ENCODE peak calls at places on chromosomes 11 and 22, in eight cellular contexts. K is astrocyte of the spinal cord; R is neural progenitor cell; V is spleen; W is thoracic aorta; D is fibroblast of mammary gland; T is CD8-positive, alpha-beta T cell; B is A549. Q is an unnamed sample.

GRCh38 chr11:11261629-11262028 is 91.4 kb downstream of the CSNK2A3 start:
- DNase-seq in K (no peak), R (peak), V (no peak), W (no peak), D (no peak), T (no peak), B (no peak), Q (peak)

GRCh38 chr11:3231851-3232744 is at the start of gene MRGPRE:
- DNase-seq in K (no peak), R (no peak), V (peak), W (no peak), D (peak), T (no peak), B (no peak), Q (no peak)

GRCh38 chr11:68563454-68563853 is 102.9 kb downstream of the PPP6R3 start:
- DNase-seq in K (no peak), R (no peak), V (no peak), W (no peak), D (no peak), T (no peak), B (no peak), Q (no peak)

GRCh38 chr11:67332081-67332691 is 21.2 kb downstream of the POLD4 start:
- DNase-seq in K (no peak), R (no peak), V (no peak), W (no peak), D (no peak), T (no peak), B (no peak), Q (no peak)

GRCh38 chr22:31179345-31179744 is 19.4 kb downstream of the RNF185 start:
- DNase-seq in K (peak), R (no peak), V (no peak), W (no peak), D (peak), T (no peak), B (peak), Q (no peak)

GRCh38 chr22:38316340-38317236 is 645 bp downstream of the CSNK1E start:
- DNase-seq in K (peak), R (peak), V (peak), W (no peak), D (peak), T (peak), B (peak), Q (peak)

GRCh38 chr22:27146871-27147591 is 489.6 kb downstream of the MIAT start:
- DNase-seq in K (no peak), R (no peak), V (no peak), W (no peak), D (no peak), T (no peak), B (no peak), Q (no peak)

GRCh38 chr11:1574256-1575242 is 2.5 kb upstream of the DUSP8 start:
- DNase-seq in K (no peak), R (peak), V (peak), W (no peak), D (peak), T (peak), B (peak), Q (peak)

GRCh38 chr11:78727816-78728215 is 153.2 kb upstream of the NARS2 start:
- DNase-seq in K (no peak), R (no peak), V (no peak), W (no peak), D (no peak), T (no peak), B (no peak), Q (no peak)

GRCh38 chr11:10612217-10612862 is 43.9 kb upstream of the LYVE1 start:
- DNase-seq in K (no peak), R (no peak), V (no peak), W (no peak), D (no peak), T (no peak), B (no peak), Q (no peak)

GRCh38 chr11:46200537-46201281 is 76.8 kb upstream of the CREB3L1 start:
- DNase-seq in K (peak), R (no peak), V (no peak), W (no peak), D (peak), T (no peak), B (no peak), Q (no peak)

GRCh38 chr11:61022311-61023085 is 51.0 kb downstream of the CD6 start:
- DNase-seq in K (no peak), R (no peak), V (no peak), W (no peak), D (no peak), T (peak), B (no peak), Q (no peak)

GRCh38 chr22:35697142-35697541 is 20.5 kb upstream of the APOL5 start:
- DNase-seq in K (no peak), R (no peak), V (no peak), W (no peak), D (no peak), T (no peak), B (no peak), Q (no peak)

GRCh38 chr11:47511927-47512326 is 41.0 kb downstream of the CELF1 start:
- DNase-seq in K (no peak), R (no peak), V (no peak), W (no peak), D (no peak), T (no peak), B (no peak), Q (no peak)

GRCh38 chr22:28008056-28008455 is 89.0 kb upstream of the PITPNB start:
- DNase-seq in K (no peak), R (no peak), V (no peak), W (no peak), D (no peak), T (no peak), B (no peak), Q (no peak)

GRCh38 chr22:30325724-30326703 is 727 bp downstream of the TBC1D10A start:
- DNase-seq in K (no peak), R (peak), V (no peak), W (no peak), D (no peak), T (no peak), B (no peak), Q (peak)

GRCh38 chr11:1352696-1353382 is 36.9 kb upstream of the BRSK2 start:
- DNase-seq in K (no peak), R (no peak), V (peak), W (no peak), D (no peak), T (no peak), B (no peak), Q (peak)

GRCh38 chr11:31913985-31914384 is 102.9 kb upstream of the PAX6 start:
- DNase-seq in K (no peak), R (no peak), V (no peak), W (no peak), D (no peak), T (no peak), B (no peak), Q (peak)

GRCh38 chr22:20566420-20567260 is 59.2 kb downstream of the MED15 start:
- DNase-seq in K (peak), R (no peak), V (peak), W (no peak), D (peak), T (peak), B (peak), Q (no peak)

GRCh38 chr11:36228689-36229088 is 60.5 kb downstream of the COMMD9 start:
- DNase-seq in K (no peak), R (no peak), V (no peak), W (no peak), D (no peak), T (no peak), B (no peak), Q (no peak)

GRCh38 chr11:83571301-83571700 is 285.1 kb upstream of the CCDC90B start:
- DNase-seq in K (no peak), R (no peak), V (no peak), W (no peak), D (peak), T (no peak), B (no peak), Q (no peak)

GRCh38 chr11:109795234-109795633 is 298.0 kb upstream of the ZC3H12C start:
- DNase-seq in K (peak), R (no peak), V (no peak), W (no peak), D (peak), T (no peak), B (peak), Q (no peak)

GRCh38 chr22:41092847-41093371 is 517 bp downstream of the EP300 start:
- DNase-seq in K (peak), R (peak), V (peak), W (no peak), D (peak), T (peak), B (peak), Q (peak)

GRCh38 chr11:8292351-8292750 is 28.7 kb upstream of the LMO1 start:
- DNase-seq in K (no peak), R (peak), V (peak), W (no peak), D (no peak), T (no peak), B (no peak), Q (no peak)

GRCh38 chr22:17199131-17199731 is 20.0 kb downstream of the ADA2 start:
- DNase-seq in K (peak), R (peak), V (no peak), W (no peak), D (peak), T (no peak), B (no peak), Q (no peak)

GRCh38 chr22:18024276-18024939 is at the start of gene MICAL3:
- DNase-seq in K (peak), R (peak), V (peak), W (no peak), D (peak), T (peak), B (peak), Q (peak)

GRCh38 chr11:2213384-2213842 is 41.8 kb upstream of the TH start:
- DNase-seq in K (no peak), R (peak), V (peak), W (no peak), D (no peak), T (peak), B (no peak), Q (no peak)

GRCh38 chr11:28146123-28146751 is 38.0 kb downstream of the METTL15 start:
- DNase-seq in K (peak), R (peak), V (no peak), W (no peak), D (peak), T (no peak), B (peak), Q (no peak)

GRCh38 chr11:2886191-2886894 is 768 bp upstream of the CDKN1C start:
- DNase-seq in K (peak), R (peak), V (peak), W (no peak), D (peak), T (no peak), B (no peak), Q (no peak)

GRCh38 chr22:25403284-25403606 is 161.2 kb upstream of the GRK3 start:
- DNase-seq in K (no peak), R (no peak), V (no peak), W (no peak), D (no peak), T (no peak), B (no peak), Q (no peak)

GRCh38 chr22:45587638-45588481 is 83.8 kb upstream of the ATXN10 start:
- DNase-seq in K (no peak), R (no peak), V (no peak), W (no peak), D (peak), T (no peak), B (peak), Q (no peak)

GRCh38 chr11:1153105-1153950 is 4.4 kb upstream of the MUC5AC start:
- DNase-seq in K (peak), R (no peak), V (no peak), W (no peak), D (no peak), T (no peak), B (peak), Q (no peak)

GRCh38 chr11:57325735-57326048 is 940 bp upstream of the TNKS1BP1 start:
- DNase-seq in K (no peak), R (no peak), V (no peak), W (no peak), D (no peak), T (no peak), B (peak), Q (no peak)

GRCh38 chr11:44826922-44827643 is 100.3 kb downstream of the TSPAN18 start:
- DNase-seq in K (no peak), R (no peak), V (peak), W (no peak), D (no peak), T (no peak), B (no peak), Q (no peak)

GRCh38 chr11:44825058-44825795 is 98.5 kb downstream of the TSPAN18 start:
- DNase-seq in K (no peak), R (no peak), V (no peak), W (no peak), D (no peak), T (no peak), B (no peak), Q (no peak)

GRCh38 chr11:44823920-44824704 is 97.3 kb downstream of the TSPAN18 start:
- DNase-seq in K (no peak), R (peak), V (peak), W (no peak), D (no peak), T (no peak), B (no peak), Q (no peak)

GRCh38 chr11:44822369-44822768 is 95.6 kb downstream of the TSPAN18 start:
- DNase-seq in K (no peak), R (no peak), V (no peak), W (no peak), D (no peak), T (no peak), B (no peak), Q (peak)

GRCh38 chr11:44823006-44823405 is 96.2 kb downstream of the TSPAN18 start:
- DNase-seq in K (no peak), R (peak), V (peak), W (no peak), D (peak), T (no peak), B (peak), Q (peak)
- TF ChIP-seq CTCF in K (peak), R (peak), V (no peak), W (no peak), D (peak), T (no peak), B (no peak), Q (peak)

DNA sequence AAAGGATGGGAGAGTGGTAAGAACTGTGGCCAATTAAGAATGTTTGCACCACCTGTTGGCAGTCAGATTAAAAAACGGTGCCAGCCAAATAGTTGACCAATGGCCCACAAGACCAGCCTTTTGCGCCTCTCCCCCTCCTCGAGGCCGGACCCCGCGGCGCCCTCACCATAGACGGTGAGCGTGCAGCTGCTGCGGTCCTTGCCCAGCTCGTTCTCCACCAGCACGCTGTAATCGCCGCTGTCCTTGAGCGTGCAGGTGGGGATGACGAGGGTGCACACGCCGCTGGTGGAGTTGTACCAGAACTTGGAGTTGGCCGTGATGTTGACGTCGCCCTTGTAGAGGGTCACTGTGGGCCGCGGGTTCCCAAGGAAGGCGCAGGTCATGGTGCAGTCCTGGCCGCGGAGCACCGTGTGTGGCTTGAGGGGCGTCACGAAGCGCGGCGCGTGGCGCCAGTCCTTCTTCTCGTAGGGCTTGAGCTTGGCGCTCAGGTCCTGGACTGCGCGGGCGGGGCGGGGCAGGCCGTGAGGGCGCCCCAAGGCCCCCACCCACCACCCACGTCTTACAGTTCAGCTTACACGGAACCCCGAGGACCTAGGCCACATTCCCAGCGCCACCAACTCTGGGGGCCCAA is 7.2 kb downstream of the TMEM86A start:
- DNase-seq in K (no peak), R (no peak), V (peak), W (no peak), D (no peak), T (no peak), B (no peak), Q (no peak)
- H3K4me3 ChIP-seq in K (peak), R (no peak), V (peak), W (peak), D (peak), T (peak), B (no peak), Q (peak)

GRCh38 chr11:15258433-15259350 is 144.0 kb downstream of the INSC start:
- DNase-seq in K (peak), R (peak), V (no peak), W (no peak), D (peak), T (no peak), B (peak), Q (no peak)
- TF ChIP-seq CTCF in K (peak), R (peak), V (no peak), W (no peak), D (peak), T (no peak), B (no peak), Q (no peak)

DNA sequence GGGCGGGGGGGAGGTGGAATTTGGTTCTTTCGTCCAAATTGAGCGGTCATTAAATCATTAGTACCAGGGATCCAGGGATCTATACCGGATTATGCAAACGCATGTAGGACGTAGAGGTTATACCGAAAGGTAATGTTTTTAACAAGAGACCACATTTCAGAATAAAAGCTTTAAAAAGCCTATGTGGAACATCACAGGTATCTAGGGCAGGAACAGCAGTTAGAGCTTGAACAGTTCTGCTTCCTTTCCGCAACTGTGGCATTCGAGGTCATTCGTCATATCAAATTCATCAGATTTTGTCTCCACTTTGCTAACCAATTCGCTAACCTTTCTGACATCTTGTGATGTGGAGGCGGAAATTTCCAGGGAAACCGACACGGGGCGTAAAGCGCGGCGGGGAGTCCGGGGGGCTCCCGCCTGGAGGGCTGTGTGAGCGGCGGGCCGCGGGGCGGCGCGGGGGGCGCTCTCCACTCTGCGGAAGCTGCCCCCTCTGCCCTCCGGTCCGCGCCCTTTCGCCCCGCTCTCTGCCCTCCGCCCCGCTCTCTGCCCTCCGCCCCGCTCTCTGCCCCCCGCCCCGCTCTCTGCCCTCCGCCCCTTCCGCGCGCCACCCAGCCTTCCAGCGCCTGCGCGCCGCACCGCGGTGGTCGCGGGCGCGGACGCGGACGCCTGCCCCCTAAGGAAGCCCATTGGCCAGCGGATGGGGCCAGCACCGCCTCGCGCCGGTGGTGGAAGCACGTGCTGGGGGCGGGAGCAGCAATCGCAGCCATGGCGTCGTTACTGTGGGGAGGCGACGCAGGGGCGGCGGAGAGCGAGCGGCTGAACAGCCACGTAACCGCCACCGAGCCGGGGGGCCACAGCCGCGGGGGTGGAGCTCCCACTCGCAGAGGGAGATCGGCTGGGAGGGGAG is at the start of gene DDX25:
- DNase-seq in K (no peak), R (peak), V (peak), W (no peak), D (no peak), T (no peak), B (no peak), Q (no peak)
- H3K4me3 ChIP-seq in K (no peak), R (peak), V (peak), W (peak), D (peak), T (peak), B (peak), Q (peak)

DNA sequence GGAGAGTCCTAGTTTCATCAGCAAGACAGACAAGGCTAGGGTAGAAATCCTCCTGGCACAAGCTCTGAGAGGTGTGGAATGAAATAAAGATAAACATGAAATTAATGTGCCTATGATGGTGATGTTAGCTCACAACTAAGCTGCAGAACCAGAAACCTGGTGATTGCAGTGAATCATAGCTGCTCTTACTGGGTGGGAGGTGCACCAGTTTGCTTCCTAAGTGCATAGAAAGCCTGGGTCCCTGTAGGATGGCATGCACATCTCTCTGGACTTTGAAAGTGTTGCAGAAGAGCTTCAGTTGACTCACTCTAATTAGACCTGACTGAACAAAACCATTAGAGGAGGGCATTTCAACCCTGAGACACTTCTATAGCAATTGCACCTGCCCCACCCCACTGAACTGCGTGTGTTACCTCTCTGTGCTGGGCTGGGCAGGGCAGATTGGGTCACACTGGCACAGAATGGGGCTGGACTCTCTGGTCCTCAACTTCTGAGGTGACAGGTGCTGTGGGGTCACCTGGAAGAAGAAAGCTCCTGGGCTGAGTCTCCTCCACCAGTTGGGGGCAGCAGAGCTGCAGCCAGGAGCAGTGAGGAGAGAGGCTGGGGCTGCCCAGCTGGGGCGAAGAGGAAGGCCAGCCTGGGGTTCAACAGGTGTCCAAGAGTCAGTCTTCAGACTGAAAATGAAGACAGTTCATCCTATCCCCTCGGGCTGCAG is 57.9 kb downstream of the GGTLC2 start:
- DNase-seq in K (no peak), R (peak), V (no peak), W (no peak), D (peak), T (no peak), B (no peak), Q (no peak)
- TF ChIP-seq CTCF in K (peak), R (peak), V (no peak), W (no peak), D (peak), T (no peak), B (peak), Q (peak)

GRCh38 chr22:44180706-44181032 is at the start of gene PARVG:
- DNase-seq in K (no peak), R (no peak), V (peak), W (no peak), D (no peak), T (peak), B (no peak), Q (peak)
- H3K4me3 ChIP-seq in K (no peak), R (no peak), V (peak), W (peak), D (no peak), T (peak), B (no peak), Q (peak)